ENCODE peak calls at places on chromosomes 2 and 18, in seven cellular contexts. One of them, this sample, is unnamed.

GRCh38 chr18:27713727-27714080 is 463.2 kb downstream of the CDH2 start:
- DNase-seq in fibroblast of villous mesenchyme: peak; percentile 26
- DNase-seq in GM20000: no peak
- DNase-seq in fibroblast of mammary gland: peak; percentile 59
- DNase-seq in tibial artery: no peak
- DNase-seq in tibial nerve: no peak
- DNase-seq in thoracic aorta: no peak
- DNase-seq in this sample: no peak

GRCh38 chr2:160214461-160215055 is 14.5 kb upstream of the ITGB6 start:
- DNase-seq in fibroblast of villous mesenchyme: peak; percentile 71
- DNase-seq in tibial artery: no peak
- DNase-seq in tibial nerve: no peak
- DNase-seq in GM20000: no peak
- DNase-seq in fibroblast of mammary gland: peak; percentile 94
- DNase-seq in thoracic aorta: no peak
- DNase-seq in this sample: peak; percentile 59

GRCh38 chr2:46362667-46363012 is 65.4 kb downstream of the EPAS1 start:
- DNase-seq in tibial artery: no peak
- DNase-seq in tibial nerve: no peak
- DNase-seq in GM20000: no peak
- DNase-seq in fibroblast of villous mesenchyme: no peak
- DNase-seq in fibroblast of mammary gland: peak; percentile 7
- DNase-seq in thoracic aorta: no peak
- DNase-seq in this sample: no peak

GRCh38 chr18:79100944-79101343 is 31.8 kb downstream of the ATP9B start:
- DNase-seq in tibial artery: no peak
- DNase-seq in tibial nerve: no peak
- DNase-seq in thoracic aorta: no peak
- DNase-seq in GM20000: no peak
- DNase-seq in fibroblast of mammary gland: no peak
- DNase-seq in fibroblast of villous mesenchyme: no peak
- DNase-seq in this sample: no peak

GRCh38 chr2:205261631-205262030 is 420.7 kb upstream of the NRP2 start:
- DNase-seq in fibroblast of mammary gland: no peak
- DNase-seq in tibial nerve: no peak
- DNase-seq in tibial artery: no peak
- DNase-seq in thoracic aorta: no peak
- DNase-seq in GM20000: no peak
- DNase-seq in fibroblast of villous mesenchyme: peak; percentile 4
- DNase-seq in this sample: no peak

GRCh38 chr18:29840101-29840500 is 1202.4 kb downstream of the DSC3 start:
- DNase-seq in GM20000: no peak
- DNase-seq in tibial nerve: no peak
- DNase-seq in fibroblast of mammary gland: peak; percentile 81
- DNase-seq in thoracic aorta: no peak
- DNase-seq in tibial artery: no peak
- DNase-seq in fibroblast of villous mesenchyme: peak; percentile 3
- DNase-seq in this sample: no peak

GRCh38 chr2:150531626-150532419 is 44.4 kb upstream of the RND3 start:
- DNase-seq in fibroblast of mammary gland: peak; percentile 55
- DNase-seq in GM20000: no peak
- DNase-seq in thoracic aorta: no peak
- DNase-seq in tibial nerve: no peak
- DNase-seq in fibroblast of villous mesenchyme: no peak
- DNase-seq in tibial artery: no peak
- DNase-seq in this sample: no peak

GRCh38 chr2:232563580-232563979 is 13.1 kb downstream of the EIF4E2 start:
- DNase-seq in GM20000: no peak
- DNase-seq in thoracic aorta: no peak
- DNase-seq in fibroblast of villous mesenchyme: no peak
- DNase-seq in fibroblast of mammary gland: peak; percentile 10
- DNase-seq in tibial artery: no peak
- DNase-seq in tibial nerve: no peak
- DNase-seq in this sample: no peak

GRCh38 chr2:189267925-189268579 is 88.5 kb upstream of the COL5A2 start:
- DNase-seq in tibial artery: no peak
- DNase-seq in fibroblast of mammary gland: peak; percentile 83
- DNase-seq in thoracic aorta: no peak
- DNase-seq in tibial nerve: no peak
- DNase-seq in GM20000: no peak
- DNase-seq in fibroblast of villous mesenchyme: peak; percentile 67
- DNase-seq in this sample: no peak

GRCh38 chr2:147141930-147142329 is 702.9 kb upstream of the ACVR2A start:
- DNase-seq in thoracic aorta: no peak
- DNase-seq in fibroblast of villous mesenchyme: no peak
- DNase-seq in tibial nerve: no peak
- DNase-seq in tibial artery: no peak
- DNase-seq in GM20000: no peak
- DNase-seq in fibroblast of mammary gland: no peak
- DNase-seq in this sample: no peak
- TF ChIP-seq CTCF in thoracic aorta: no peak
- TF ChIP-seq CTCF in fibroblast of villous mesenchyme: peak; percentile 14
- TF ChIP-seq CTCF in tibial nerve: no peak
- TF ChIP-seq CTCF in tibial artery: no peak
- TF ChIP-seq CTCF in GM20000: no peak
- TF ChIP-seq CTCF in fibroblast of mammary gland: peak; percentile 23
- TF ChIP-seq CTCF in this sample: peak; percentile 27

DNA sequence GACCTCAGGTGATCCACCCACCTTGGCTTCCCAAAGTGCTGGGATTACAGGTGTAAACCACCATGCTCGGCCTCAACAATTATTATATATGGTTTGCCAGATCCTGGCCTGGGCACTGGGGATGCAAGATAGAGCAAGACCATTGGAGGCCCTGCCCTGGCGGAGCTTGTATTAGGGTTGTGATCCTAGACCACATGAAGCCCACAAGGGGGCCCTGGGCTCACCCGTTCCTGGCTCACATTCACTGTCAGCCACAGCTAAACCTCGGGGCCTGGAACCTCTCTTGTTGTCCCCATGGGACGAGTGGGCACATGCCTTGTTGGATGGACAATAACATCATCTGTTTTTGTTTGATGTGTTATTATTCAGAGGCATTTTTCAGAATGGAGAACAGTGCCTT is 14.9 kb downstream of the HPCAL1 start:
- DNase-seq in GM20000: no peak
- DNase-seq in tibial nerve: no peak
- DNase-seq in fibroblast of villous mesenchyme: no peak
- DNase-seq in thoracic aorta: no peak
- DNase-seq in fibroblast of mammary gland: no peak
- DNase-seq in tibial artery: peak; percentile 39
- DNase-seq in this sample: no peak
- TF ChIP-seq CTCF in GM20000: no peak
- TF ChIP-seq CTCF in tibial nerve: no peak
- TF ChIP-seq CTCF in fibroblast of villous mesenchyme: no peak
- TF ChIP-seq CTCF in thoracic aorta: no peak
- TF ChIP-seq CTCF in fibroblast of mammary gland: no peak
- TF ChIP-seq CTCF in tibial artery: no peak
- TF ChIP-seq CTCF in this sample: no peak

DNA sequence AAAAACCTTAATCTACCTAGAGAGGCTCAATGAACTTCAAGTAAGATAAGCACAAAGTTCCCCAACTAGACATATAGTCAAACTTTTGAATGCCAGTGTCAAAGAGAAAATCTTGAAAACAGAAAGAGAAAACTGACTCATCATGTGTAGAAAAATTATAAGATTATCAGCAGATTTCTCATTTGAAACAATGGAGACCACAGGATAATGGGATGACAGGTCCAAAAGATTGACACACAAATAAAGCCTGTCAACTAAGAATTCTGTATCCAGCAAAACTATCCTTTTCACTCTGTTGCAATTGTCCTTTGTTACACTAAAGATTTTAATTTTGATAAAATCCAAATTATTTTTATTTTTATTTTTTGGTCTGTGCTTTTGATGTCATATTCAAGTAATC is 61.6 kb downstream of the COPS8 start:
- DNase-seq in tibial artery: no peak
- DNase-seq in tibial nerve: no peak
- DNase-seq in GM20000: no peak
- DNase-seq in thoracic aorta: no peak
- DNase-seq in fibroblast of villous mesenchyme: no peak
- DNase-seq in fibroblast of mammary gland: no peak
- DNase-seq in this sample: no peak
- TF ChIP-seq CTCF in tibial artery: no peak
- TF ChIP-seq CTCF in tibial nerve: no peak
- TF ChIP-seq CTCF in GM20000: no peak
- TF ChIP-seq CTCF in thoracic aorta: no peak
- TF ChIP-seq CTCF in fibroblast of villous mesenchyme: no peak
- TF ChIP-seq CTCF in fibroblast of mammary gland: no peak
- TF ChIP-seq CTCF in this sample: no peak

GRCh38 chr2:145595296-145595695 is 1075.4 kb upstream of the ZEB2 start:
- DNase-seq in fibroblast of mammary gland: peak; percentile 50
- DNase-seq in GM20000: no peak
- DNase-seq in tibial artery: no peak
- DNase-seq in fibroblast of villous mesenchyme: peak; percentile 60
- DNase-seq in tibial nerve: no peak
- DNase-seq in thoracic aorta: no peak
- DNase-seq in this sample: no peak

GRCh38 chr2:145597011-145597410 is 1077.1 kb upstream of the ZEB2 start:
- DNase-seq in tibial artery: no peak
- DNase-seq in fibroblast of villous mesenchyme: peak; percentile 62
- DNase-seq in fibroblast of mammary gland: peak; percentile 44
- DNase-seq in GM20000: no peak
- DNase-seq in tibial nerve: no peak
- DNase-seq in thoracic aorta: no peak
- DNase-seq in this sample: no peak

GRCh38 chr2:145592362-145592761 is 1072.4 kb upstream of the ZEB2 start:
- DNase-seq in tibial nerve: no peak
- DNase-seq in tibial artery: no peak
- DNase-seq in fibroblast of mammary gland: no peak
- DNase-seq in GM20000: no peak
- DNase-seq in fibroblast of villous mesenchyme: no peak
- DNase-seq in thoracic aorta: no peak
- DNase-seq in this sample: no peak

GRCh38 chr2:145593280-145593679 is 1073.4 kb upstream of the ZEB2 start:
- DNase-seq in GM20000: peak; percentile 25
- DNase-seq in fibroblast of mammary gland: no peak
- DNase-seq in fibroblast of villous mesenchyme: no peak
- DNase-seq in thoracic aorta: no peak
- DNase-seq in tibial artery: no peak
- DNase-seq in tibial nerve: no peak
- DNase-seq in this sample: no peak

DNA sequence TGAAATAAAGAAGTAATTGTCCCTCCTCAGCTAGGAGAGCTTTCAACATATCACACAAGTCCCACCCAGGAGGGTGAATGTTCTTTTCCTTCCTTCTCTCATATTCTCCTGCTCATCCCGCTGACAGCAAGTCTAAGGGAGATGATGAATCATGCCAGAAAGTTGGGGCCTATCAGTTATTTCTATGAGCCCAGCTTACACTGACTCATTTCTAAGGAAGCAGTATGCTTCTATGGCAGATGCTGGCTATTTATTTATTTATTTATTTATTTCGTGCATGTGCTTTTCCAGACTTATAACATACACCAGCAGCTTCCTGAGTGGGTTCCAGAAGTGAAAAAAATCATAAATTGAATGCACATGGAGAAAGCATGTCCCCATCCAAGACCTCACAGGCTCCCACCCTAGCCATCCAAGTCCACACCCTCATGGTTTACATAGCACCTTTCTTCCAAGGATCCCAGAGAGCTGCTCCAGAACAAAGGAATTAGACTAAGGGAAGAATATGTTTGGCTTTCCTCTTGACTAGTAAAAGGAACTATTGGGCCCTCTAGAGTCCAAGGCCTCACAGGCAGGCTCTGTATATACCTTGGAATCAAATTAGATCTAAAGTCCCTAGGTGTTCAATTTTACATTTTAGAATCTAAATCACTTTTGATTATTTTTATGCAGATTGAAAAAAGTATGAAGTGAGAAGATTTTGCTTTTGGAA is 1074.2 kb upstream of the ZEB2 start:
- DNase-seq in fibroblast of mammary gland: peak; percentile 93
- DNase-seq in tibial artery: no peak
- DNase-seq in fibroblast of villous mesenchyme: peak; percentile 82
- DNase-seq in tibial nerve: no peak
- DNase-seq in thoracic aorta: no peak
- DNase-seq in GM20000: no peak
- DNase-seq in this sample: peak; percentile 34
- TF ChIP-seq CTCF in fibroblast of mammary gland: peak; percentile 41
- TF ChIP-seq CTCF in tibial artery: no peak
- TF ChIP-seq CTCF in fibroblast of villous mesenchyme: peak; percentile 31
- TF ChIP-seq CTCF in tibial nerve: no peak
- TF ChIP-seq CTCF in thoracic aorta: no peak
- TF ChIP-seq CTCF in GM20000: no peak
- TF ChIP-seq CTCF in this sample: peak; percentile 41